ENCODE peak calls at places on chromosomes 3 and 15, in six cellular contexts. One of them, this sample, is unnamed.

GRCh38 chr3:178001670-178002101 is 534.5 kb upstream of the KCNMB2 start:
- DNase-seq in mesenchymal stem cell: no peak
- DNase-seq in neuronal stem cell: no peak
- DNase-seq in IMR-90: no peak
- DNase-seq in H9: no peak
- DNase-seq in H1: no peak
- DNase-seq in this sample: no peak

GRCh38 chr3:147653309-147653923 is 244.3 kb downstream of the ZIC1 start:
- DNase-seq in mesenchymal stem cell: no peak
- DNase-seq in neuronal stem cell: no peak
- DNase-seq in IMR-90: no peak
- DNase-seq in H9: no peak
- DNase-seq in H1: no peak
- DNase-seq in this sample: no peak

GRCh38 chr15:92848852-92849598 is 51.1 kb upstream of the CHD2 start:
- DNase-seq in mesenchymal stem cell: peak
- DNase-seq in neuronal stem cell: no peak
- DNase-seq in IMR-90: peak
- DNase-seq in H9: no peak
- DNase-seq in H1: no peak
- DNase-seq in this sample: no peak

GRCh38 chr15:75228787-75229186 is 27.1 kb downstream of the C15orf39 start:
- DNase-seq in mesenchymal stem cell: no peak
- DNase-seq in neuronal stem cell: no peak
- DNase-seq in IMR-90: no peak
- DNase-seq in H9: no peak
- DNase-seq in H1: no peak
- DNase-seq in this sample: no peak

GRCh38 chr15:78065973-78066946 is 11.3 kb downstream of the TBC1D2B start:
- DNase-seq in mesenchymal stem cell: peak
- DNase-seq in neuronal stem cell: no peak
- DNase-seq in IMR-90: no peak
- DNase-seq in H9: no peak
- DNase-seq in H1: no peak
- DNase-seq in this sample: no peak

GRCh38 chr3:97974996-97975395 is 2.8 kb upstream of the RIOX2 start:
- DNase-seq in mesenchymal stem cell: no peak
- DNase-seq in neuronal stem cell: no peak
- DNase-seq in IMR-90: no peak
- DNase-seq in H9: no peak
- DNase-seq in H1: no peak
- DNase-seq in this sample: no peak

GRCh38 chr15:101043911-101044624 is 124.9 kb downstream of the LRRK1 start:
- DNase-seq in mesenchymal stem cell: no peak
- DNase-seq in neuronal stem cell: no peak
- DNase-seq in IMR-90: no peak
- DNase-seq in H9: peak
- DNase-seq in H1: peak
- DNase-seq in this sample: no peak

GRCh38 chr3:121443456-121443855 is 102.3 kb downstream of the POLQ start:
- DNase-seq in mesenchymal stem cell: peak
- DNase-seq in neuronal stem cell: no peak
- DNase-seq in IMR-90: peak
- DNase-seq in H9: no peak
- DNase-seq in H1: no peak
- DNase-seq in this sample: no peak

GRCh38 chr3:32018723-32019564 is 37.4 kb downstream of the ZNF860 start:
- DNase-seq in mesenchymal stem cell: peak
- DNase-seq in neuronal stem cell: peak
- DNase-seq in IMR-90: peak
- DNase-seq in H9: no peak
- DNase-seq in H1: no peak
- DNase-seq in this sample: peak

GRCh38 chr3:65490132-65490531 is 548.6 kb downstream of the MAGI1 start:
- DNase-seq in mesenchymal stem cell: no peak
- DNase-seq in neuronal stem cell: no peak
- DNase-seq in IMR-90: no peak
- DNase-seq in H9: no peak
- DNase-seq in H1: no peak
- DNase-seq in this sample: no peak

GRCh38 chr3:53665606-53666005 is 171.2 kb downstream of the CACNA1D start:
- DNase-seq in mesenchymal stem cell: no peak
- DNase-seq in neuronal stem cell: no peak
- DNase-seq in IMR-90: no peak
- DNase-seq in H9: no peak
- DNase-seq in H1: no peak
- DNase-seq in this sample: no peak

GRCh38 chr15:52635908-52636307 is 43.3 kb downstream of the ATOSA start:
- DNase-seq in mesenchymal stem cell: no peak
- DNase-seq in neuronal stem cell: no peak
- DNase-seq in IMR-90: no peak
- DNase-seq in H9: no peak
- DNase-seq in H1: no peak
- DNase-seq in this sample: no peak

GRCh38 chr3:72335458-72336050 is 512.7 kb downstream of the SHQ1 start:
- DNase-seq in mesenchymal stem cell: peak
- DNase-seq in neuronal stem cell: no peak
- DNase-seq in IMR-90: no peak
- DNase-seq in H9: no peak
- DNase-seq in H1: no peak
- DNase-seq in this sample: peak

GRCh38 chr3:48598323-48599076 is 3.4 kb upstream of the COL7A1 start:
- DNase-seq in mesenchymal stem cell: peak
- DNase-seq in neuronal stem cell: no peak
- DNase-seq in IMR-90: peak
- DNase-seq in H9: no peak
- DNase-seq in H1: no peak
- DNase-seq in this sample: peak
- H3K9ac ChIP-seq in mesenchymal stem cell: peak
- H3K9ac ChIP-seq in neuronal stem cell: no peak
- H3K9ac ChIP-seq in IMR-90: peak
- H3K9ac ChIP-seq in H9: no peak
- H3K9ac ChIP-seq in H1: no peak
- H3K9ac ChIP-seq in this sample: no peak

GRCh38 chr3:17810759-17811158 is 68.3 kb upstream of the TBC1D5 start:
- DNase-seq in mesenchymal stem cell: peak
- DNase-seq in neuronal stem cell: no peak
- DNase-seq in IMR-90: peak
- DNase-seq in H9: no peak
- DNase-seq in H1: no peak
- DNase-seq in this sample: peak

GRCh38 chr3:17811633-17812032 is 69.2 kb upstream of the TBC1D5 start:
- DNase-seq in mesenchymal stem cell: no peak
- DNase-seq in neuronal stem cell: no peak
- DNase-seq in IMR-90: peak
- DNase-seq in H9: no peak
- DNase-seq in H1: no peak
- DNase-seq in this sample: no peak

GRCh38 chr3:17806876-17807275 is 64.4 kb upstream of the TBC1D5 start:
- DNase-seq in mesenchymal stem cell: no peak
- DNase-seq in neuronal stem cell: no peak
- DNase-seq in IMR-90: no peak
- DNase-seq in H9: no peak
- DNase-seq in H1: no peak
- DNase-seq in this sample: no peak

GRCh38 chr3:17806201-17806600 is 63.8 kb upstream of the TBC1D5 start:
- DNase-seq in mesenchymal stem cell: no peak
- DNase-seq in neuronal stem cell: no peak
- DNase-seq in IMR-90: no peak
- DNase-seq in H9: no peak
- DNase-seq in H1: no peak
- DNase-seq in this sample: no peak

GRCh38 chr3:17808994-17809393 is 66.6 kb upstream of the TBC1D5 start:
- DNase-seq in mesenchymal stem cell: peak
- DNase-seq in neuronal stem cell: no peak
- DNase-seq in IMR-90: peak
- DNase-seq in H9: no peak
- DNase-seq in H1: no peak
- DNase-seq in this sample: no peak
- H2BK15ac ChIP-seq in mesenchymal stem cell: no peak
- H2BK15ac ChIP-seq in neuronal stem cell: no peak
- H2BK15ac ChIP-seq in IMR-90: no peak
- H2BK15ac ChIP-seq in H9: no peak
- H2BK15ac ChIP-seq in H1: no peak
- H2BK15ac ChIP-seq in this sample: no peak

DNA sequence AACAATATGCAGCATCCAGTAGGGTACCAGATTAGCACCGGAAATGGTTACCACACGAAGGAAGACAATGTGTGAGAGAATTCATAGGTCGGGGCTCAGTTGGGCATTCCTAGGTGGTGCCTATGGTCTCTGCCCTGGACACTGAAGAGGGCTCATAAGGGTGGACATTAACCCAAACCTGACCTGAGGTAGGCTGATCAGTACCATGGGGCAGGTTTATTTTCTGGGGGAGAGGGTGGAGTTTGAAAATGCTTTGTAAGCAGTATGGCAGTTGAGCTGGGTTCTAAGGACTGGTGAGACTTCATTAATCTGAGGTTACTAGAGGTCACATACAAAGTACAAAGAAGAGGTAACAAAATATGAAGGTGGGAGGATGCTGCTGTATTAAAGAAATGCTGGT is 68.4 kb downstream of the RPL22L1 start:
- DNase-seq in mesenchymal stem cell: no peak
- DNase-seq in neuronal stem cell: no peak
- DNase-seq in IMR-90: no peak
- DNase-seq in H9: no peak
- DNase-seq in H1: no peak
- DNase-seq in this sample: no peak
- H3K23ac ChIP-seq in mesenchymal stem cell: no peak
- H3K23ac ChIP-seq in neuronal stem cell: no peak
- H3K23ac ChIP-seq in IMR-90: peak
- H3K23ac ChIP-seq in H9: no peak
- H3K23ac ChIP-seq in H1: no peak
- H3K23ac ChIP-seq in this sample: no peak

DNA sequence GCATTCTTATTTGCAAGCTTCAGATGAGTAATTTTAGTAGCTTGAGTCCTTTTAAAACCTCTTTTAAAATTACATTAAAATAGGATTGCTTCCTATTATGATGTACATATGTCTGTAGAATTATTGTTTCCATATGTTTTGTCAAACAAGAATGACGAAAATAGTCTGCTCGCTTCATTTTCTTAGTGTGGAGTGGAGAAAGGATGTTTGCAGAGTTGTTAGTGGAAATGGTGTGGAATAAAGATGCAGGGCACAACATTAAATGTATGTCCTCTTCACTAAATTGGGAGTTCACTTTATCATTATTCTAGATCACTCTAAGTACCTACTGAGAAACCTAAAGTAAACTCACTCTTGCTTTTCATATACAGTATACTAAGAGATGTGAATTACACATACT is 59.5 kb downstream of the CMSS1 start:
- DNase-seq in mesenchymal stem cell: no peak
- DNase-seq in neuronal stem cell: no peak
- DNase-seq in IMR-90: no peak
- DNase-seq in H9: no peak
- DNase-seq in H1: no peak
- DNase-seq in this sample: no peak
- H3K9ac ChIP-seq in mesenchymal stem cell: peak
- H3K9ac ChIP-seq in neuronal stem cell: no peak
- H3K9ac ChIP-seq in IMR-90: no peak
- H3K9ac ChIP-seq in H9: no peak
- H3K9ac ChIP-seq in H1: no peak
- H3K9ac ChIP-seq in this sample: no peak

DNA sequence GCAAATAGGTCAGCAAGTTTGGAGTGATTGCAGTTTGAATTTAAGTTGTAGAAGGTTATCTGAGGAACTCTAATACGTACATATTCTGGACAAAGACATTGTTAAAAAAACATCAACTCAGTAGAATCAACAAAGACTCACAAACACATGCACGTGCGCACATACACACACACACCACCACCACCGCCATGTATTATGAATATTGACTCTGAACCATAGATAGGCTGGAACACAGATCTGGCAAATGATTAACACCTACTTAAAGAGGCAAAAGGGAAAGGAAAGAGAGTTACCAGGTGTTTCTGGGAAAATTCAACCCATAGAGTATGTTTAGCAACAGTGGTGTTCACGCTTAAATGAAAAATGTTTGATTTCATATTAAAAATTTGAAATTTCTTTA is 334.2 kb upstream of the ALCAM start:
- DNase-seq in mesenchymal stem cell: no peak
- DNase-seq in neuronal stem cell: no peak
- DNase-seq in IMR-90: no peak
- DNase-seq in H9: no peak
- DNase-seq in H1: no peak
- DNase-seq in this sample: no peak
- H2BK15ac ChIP-seq in mesenchymal stem cell: no peak
- H2BK15ac ChIP-seq in neuronal stem cell: no peak
- H2BK15ac ChIP-seq in IMR-90: no peak
- H2BK15ac ChIP-seq in H9: no peak
- H2BK15ac ChIP-seq in H1: no peak
- H2BK15ac ChIP-seq in this sample: no peak

GRCh38 chr3:127079211-127079610 is 96.3 kb downstream of the PLXNA1 start:
- DNase-seq in mesenchymal stem cell: no peak
- DNase-seq in neuronal stem cell: no peak
- DNase-seq in IMR-90: no peak
- DNase-seq in H9: no peak
- DNase-seq in H1: no peak
- DNase-seq in this sample: no peak
- H3K23ac ChIP-seq in mesenchymal stem cell: no peak
- H3K23ac ChIP-seq in neuronal stem cell: no peak
- H3K23ac ChIP-seq in IMR-90: no peak
- H3K23ac ChIP-seq in H9: no peak
- H3K23ac ChIP-seq in H1: no peak
- H3K23ac ChIP-seq in this sample: no peak

DNA sequence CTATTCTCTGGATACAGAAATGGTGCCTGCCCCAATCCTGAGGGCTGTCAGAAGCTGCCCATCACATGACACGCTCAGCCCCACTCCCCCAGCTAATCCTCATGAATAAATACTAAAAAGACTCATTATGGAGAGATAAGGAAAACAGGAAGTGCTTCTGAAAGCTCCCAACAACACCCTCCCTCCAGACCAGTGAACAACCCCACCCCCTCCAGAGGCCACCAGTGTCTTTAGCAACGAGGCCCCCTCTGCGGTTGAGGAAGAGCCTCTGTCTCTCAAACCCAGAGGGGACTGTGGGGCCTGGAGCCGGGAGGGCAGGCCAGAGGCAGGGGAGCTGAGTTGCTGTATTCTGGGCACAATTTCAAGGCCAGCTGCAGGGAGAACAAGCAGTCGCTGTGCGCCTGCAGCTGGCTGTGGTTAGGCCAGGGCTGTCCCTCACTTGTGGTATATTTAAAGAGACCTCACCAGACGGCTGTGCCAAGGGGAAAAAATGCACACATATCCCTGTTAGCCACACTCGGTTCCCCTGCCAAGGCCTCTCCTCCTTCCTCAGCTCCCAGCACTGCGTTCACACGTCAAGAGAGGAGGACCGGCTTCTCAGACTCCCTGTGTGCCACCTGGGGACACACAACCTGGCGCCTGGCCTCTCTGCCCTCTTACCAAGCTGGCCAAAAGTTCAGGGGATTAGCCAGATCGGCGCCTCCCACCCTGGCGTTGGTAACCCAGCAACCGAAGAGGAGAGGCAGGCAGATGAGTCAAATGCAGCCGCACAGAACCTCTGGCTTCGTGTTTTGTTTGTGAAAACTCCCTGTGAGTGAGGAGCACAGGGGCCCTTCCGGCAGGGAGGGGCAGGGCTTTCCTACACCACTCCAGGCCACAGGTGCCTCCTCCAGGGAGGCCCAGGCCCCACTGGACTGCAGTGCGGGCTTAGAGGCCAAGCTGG is 101.2 kb upstream of the ETV5 start:
- DNase-seq in mesenchymal stem cell: peak
- DNase-seq in neuronal stem cell: peak
- DNase-seq in IMR-90: peak
- DNase-seq in H9: peak
- DNase-seq in H1: peak
- DNase-seq in this sample: peak
- H3K9ac ChIP-seq in mesenchymal stem cell: peak
- H3K9ac ChIP-seq in neuronal stem cell: peak
- H3K9ac ChIP-seq in IMR-90: no peak
- H3K9ac ChIP-seq in H9: no peak
- H3K9ac ChIP-seq in H1: no peak
- H3K9ac ChIP-seq in this sample: peak

GRCh38 chr15:82309802-82310201 is 39.5 kb downstream of the GOLGA6L10 start:
- DNase-seq in mesenchymal stem cell: no peak
- DNase-seq in neuronal stem cell: no peak
- DNase-seq in IMR-90: no peak
- DNase-seq in H9: no peak
- DNase-seq in H1: no peak
- DNase-seq in this sample: no peak
- H2BK15ac ChIP-seq in mesenchymal stem cell: no peak
- H2BK15ac ChIP-seq in neuronal stem cell: no peak
- H2BK15ac ChIP-seq in IMR-90: no peak
- H2BK15ac ChIP-seq in H9: no peak
- H2BK15ac ChIP-seq in H1: no peak
- H2BK15ac ChIP-seq in this sample: no peak